ENCODE peak calls at places on chromosomes 11 and 22, in six cellular contexts. T is thoracic aorta, K is H9, G is spleen, Q is PC-9, Y is BE2C. R is an unnamed sample. For H3K27me3 and H3K4me1, the result is how much of the 10 kb centered on the place peaks cover.

GRCh38 chr22:41562461-41562860 is 1.7 kb downstream of the CSDC2 start:
- DNase-seq in T (no peak), K (no peak), G (no peak), Q (no peak), Y (no peak), R (peak)

GRCh38 chr11:94199367-94200130 is 70.9 kb downstream of the PANX1 start:
- DNase-seq in T (no peak), K (no peak), G (no peak), Q (no peak), Y (peak), R (no peak)

GRCh38 chr22:30881361-30882180 is 87.0 kb downstream of the MORC2 start:
- DNase-seq in T (no peak), K (no peak), G (peak), Q (no peak), Y (peak), R (peak)

GRCh38 chr11:59614277-59615131 is 1.1 kb downstream of the OSBP start:
- DNase-seq in T (no peak), K (no peak), G (no peak), Q (no peak), Y (no peak), R (no peak)

GRCh38 chr11:73991471-73992006 is 8.9 kb upstream of the UCP2 start:
- DNase-seq in T (no peak), K (no peak), G (peak), Q (no peak), Y (no peak), R (peak)

GRCh38 chr11:66333896-66334604 is 2.2 kb downstream of the RIN1 start:
- DNase-seq in T (no peak), K (no peak), G (peak), Q (no peak), Y (no peak), R (no peak)

GRCh38 chr22:33539902-33540751 is 380.1 kb downstream of the LARGE1 start:
- DNase-seq in T (peak), K (no peak), G (no peak), Q (no peak), Y (no peak), R (no peak)

GRCh38 chr22:26565889-26566288 is 24.0 kb downstream of the TPST2 start:
- DNase-seq in T (no peak), K (no peak), G (no peak), Q (no peak), Y (no peak), R (no peak)

GRCh38 chr11:70577258-70577603 is 178.9 kb downstream of the CTTN start:
- DNase-seq in T (no peak), K (no peak), G (peak), Q (no peak), Y (no peak), R (peak)

GRCh38 chr11:27795955-27796861 is 96.0 kb upstream of the BDNF start:
- DNase-seq in T (no peak), K (peak), G (no peak), Q (no peak), Y (no peak), R (peak)

GRCh38 chr11:11534981-11535380 is 86.8 kb downstream of the GALNT18 start:
- DNase-seq in T (no peak), K (no peak), G (no peak), Q (no peak), Y (peak), R (no peak)

DNA sequence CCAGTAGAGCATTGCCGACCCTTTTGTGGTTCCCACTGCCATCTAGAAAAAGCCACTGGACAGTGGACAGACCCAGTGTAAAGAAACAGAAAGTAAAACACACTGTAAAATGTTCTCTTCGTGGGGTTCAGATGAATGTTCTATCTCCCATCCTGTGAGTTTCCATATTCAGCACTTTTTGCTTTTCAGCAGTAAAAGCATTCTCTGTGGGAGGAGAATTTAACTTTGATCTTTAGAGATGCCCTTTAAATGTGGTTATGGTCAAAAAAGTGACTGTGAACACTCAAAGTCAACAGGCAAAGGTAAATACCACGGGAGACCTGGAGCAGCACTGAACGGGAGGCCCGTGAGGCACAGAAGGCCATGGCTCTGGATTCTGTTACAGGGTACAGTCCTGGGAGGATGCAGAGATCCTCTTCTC is 53.9 kb downstream of the FLI1 start:
- DNase-seq in T (no peak), K (no peak), G (no peak), Q (no peak), Y (no peak), R (no peak)
- H3K27me3 ChIP-seq in T (under half), K (under half), G (under half), Q (under half), Y (under half), R (under half)

GRCh38 chr11:39443424-39444022 is 2015.9 kb downstream of the LRRC4C start:
- DNase-seq in T (no peak), K (no peak), G (no peak), Q (no peak), Y (no peak), R (no peak)
- H3K4me1 ChIP-seq in T (under half), K (under half), G (under half), Q (under half), Y (under half), R (under half)

GRCh38 chr11:17552392-17553248 is 5.6 kb downstream of the OTOG start:
- DNase-seq in T (no peak), K (no peak), G (peak), Q (peak), Y (no peak), R (no peak)

GRCh38 chr11:17556999-17557398 is 9.9 kb downstream of the OTOG start:
- DNase-seq in T (no peak), K (no peak), G (peak), Q (no peak), Y (no peak), R (no peak)

GRCh38 chr11:17553249-17553546 is 6.1 kb downstream of the OTOG start:
- DNase-seq in T (no peak), K (no peak), G (peak), Q (peak), Y (no peak), R (no peak)

GRCh38 chr11:17552041-17552355 is 4.9 kb downstream of the OTOG start:
- DNase-seq in T (no peak), K (no peak), G (no peak), Q (no peak), Y (no peak), R (no peak)

GRCh38 chr11:17554487-17554886 is 7.4 kb downstream of the OTOG start:
- DNase-seq in T (no peak), K (no peak), G (peak), Q (peak), Y (no peak), R (no peak)
- TF ChIP-seq CTCF in T (no peak), K (peak), G (no peak), Q (no peak), Y (peak), R (peak)

GRCh38 chr11:69390561-69390960 is 90.9 kb upstream of the LINC01488 start:
- DNase-seq in T (no peak), K (no peak), G (peak), Q (no peak), Y (no peak), R (no peak)
- H3K27me3 ChIP-seq in T (under half), K (under half), G (under half), Q (under half), Y (under half), R (under half)

DNA sequence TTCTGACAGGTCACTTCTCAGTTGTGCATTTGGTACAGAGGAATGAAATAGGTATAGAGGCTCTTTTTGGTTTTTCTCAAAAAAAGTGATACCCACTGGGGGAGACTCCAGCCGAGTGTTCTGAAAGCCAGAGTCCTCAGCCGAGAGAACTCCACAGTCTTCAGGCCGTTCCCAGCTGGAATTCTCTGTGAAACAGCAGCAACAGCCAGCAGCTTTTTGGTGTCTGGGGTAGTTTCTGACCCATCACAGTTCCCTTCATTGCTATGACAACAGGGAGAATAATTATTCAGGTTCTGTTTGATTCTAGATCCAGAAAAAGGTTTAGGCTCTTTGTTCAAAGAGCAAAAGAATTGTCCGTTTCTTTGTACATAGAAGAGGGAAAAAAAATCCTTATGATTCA is 84.6 kb downstream of the C22orf31 start:
- DNase-seq in T (no peak), K (no peak), G (no peak), Q (no peak), Y (no peak), R (no peak)
- H3K4me1 ChIP-seq in T (half or more), K (under half), G (under half), Q (under half), Y (under half), R (under half)

DNA sequence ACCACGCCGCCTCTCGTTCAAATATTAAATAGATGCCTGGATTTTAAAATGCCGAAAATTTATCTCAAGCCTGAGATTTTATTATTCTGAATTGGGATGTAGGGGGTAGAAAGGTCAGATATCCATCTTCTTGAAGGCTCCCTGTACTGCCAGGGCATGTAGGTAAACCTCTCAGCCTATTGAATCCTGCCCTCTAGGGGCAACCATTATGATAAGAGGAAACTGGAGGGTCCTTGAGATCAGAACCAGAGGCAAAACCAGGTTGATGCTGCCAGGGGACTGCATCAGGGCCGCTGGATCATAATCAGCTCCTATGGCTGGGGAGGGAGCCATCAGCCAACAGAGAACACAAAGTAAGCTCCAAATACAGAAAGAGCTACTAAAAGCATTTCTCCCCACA is 92.4 kb downstream of the KCNC1 start:
- DNase-seq in T (no peak), K (no peak), G (no peak), Q (no peak), Y (no peak), R (peak)
- TF ChIP-seq CTCF in T (no peak), K (peak), G (no peak), Q (no peak), Y (peak), R (peak)